ENCODE peak calls at places on chromosome 13, in four cellular contexts. One of them, this sample, is unnamed.

GRCh38 chr13:73367886-73368285 is 309.1 kb downstream of the KLF5 start:
- DNase-seq in adrenal gland: no peak
- DNase-seq in AG04450: no peak
- DNase-seq in CD4-positive, alpha-beta T cell: no peak
- DNase-seq in this sample: no peak

GRCh38 chr13:114212096-114212495 is 22.6 kb upstream of the CDC16 start:
- DNase-seq in adrenal gland: no peak
- DNase-seq in AG04450: no peak
- DNase-seq in CD4-positive, alpha-beta T cell: no peak
- DNase-seq in this sample: no peak

GRCh38 chr13:58960909-58961308 is 1202.8 kb downstream of the DIAPH3 start:
- DNase-seq in AG04450: no peak
- DNase-seq in CD4-positive, alpha-beta T cell: no peak
- DNase-seq in adrenal gland: no peak
- DNase-seq in this sample: no peak

GRCh38 chr13:58625703-58626389 is 994.3 kb downstream of the PCDH17 start:
- DNase-seq in AG04450: no peak
- DNase-seq in adrenal gland: no peak
- DNase-seq in CD4-positive, alpha-beta T cell: no peak
- DNase-seq in this sample: no peak

GRCh38 chr13:112954488-112955270 is 14.3 kb upstream of the MCF2L start:
- DNase-seq in CD4-positive, alpha-beta T cell: no peak
- DNase-seq in adrenal gland: no peak
- DNase-seq in AG04450: no peak
- DNase-seq in this sample: no peak

GRCh38 chr13:79749556-79749955 is 268.6 kb downstream of the NDFIP2 start:
- DNase-seq in CD4-positive, alpha-beta T cell: no peak
- DNase-seq in AG04450: no peak
- DNase-seq in adrenal gland: no peak
- DNase-seq in this sample: no peak

GRCh38 chr13:23433171-23434153 is at the start of gene SACS:
- DNase-seq in AG04450: no peak
- DNase-seq in CD4-positive, alpha-beta T cell: no peak
- DNase-seq in adrenal gland: peak; percentile 61
- DNase-seq in this sample: peak; percentile 48

GRCh38 chr13:48304132-48304876 is 753 bp downstream of the RB1 start:
- DNase-seq in CD4-positive, alpha-beta T cell: peak; percentile 5
- DNase-seq in AG04450: peak; percentile 7
- DNase-seq in adrenal gland: peak; percentile 78
- DNase-seq in this sample: peak; percentile 31

GRCh38 chr13:104011505-104012270 is 945.5 kb upstream of the SLC10A2 start:
- DNase-seq in AG04450: no peak
- DNase-seq in adrenal gland: no peak
- DNase-seq in CD4-positive, alpha-beta T cell: no peak
- DNase-seq in this sample: peak; percentile 33

GRCh38 chr13:42395066-42395821 is 123.3 kb downstream of the AKAP11 start:
- DNase-seq in AG04450: no peak
- DNase-seq in adrenal gland: no peak
- DNase-seq in CD4-positive, alpha-beta T cell: peak; percentile 13
- DNase-seq in this sample: no peak

GRCh38 chr13:23654111-23655110 is 84.2 kb downstream of the TNFRSF19 start:
- DNase-seq in AG04450: no peak
- DNase-seq in CD4-positive, alpha-beta T cell: no peak
- DNase-seq in adrenal gland: no peak
- DNase-seq in this sample: no peak

GRCh38 chr13:38141792-38142191 is 207.9 kb upstream of the UFM1 start:
- DNase-seq in adrenal gland: no peak
- DNase-seq in CD4-positive, alpha-beta T cell: no peak
- DNase-seq in AG04450: no peak
- DNase-seq in this sample: no peak

GRCh38 chr13:101258071-101258470 is 158.2 kb downstream of the NALCN start:
- DNase-seq in adrenal gland: no peak
- DNase-seq in CD4-positive, alpha-beta T cell: no peak
- DNase-seq in AG04450: no peak
- DNase-seq in this sample: peak; percentile 38

GRCh38 chr13:28678809-28679208 is 19.9 kb downstream of the POMP start:
- DNase-seq in adrenal gland: no peak
- DNase-seq in AG04450: no peak
- DNase-seq in CD4-positive, alpha-beta T cell: no peak
- DNase-seq in this sample: no peak
- TF ChIP-seq CTCF in adrenal gland: no peak
- TF ChIP-seq CTCF in AG04450: peak; percentile 12
- TF ChIP-seq CTCF in CD4-positive, alpha-beta T cell: no peak
- TF ChIP-seq CTCF in this sample: no peak

DNA sequence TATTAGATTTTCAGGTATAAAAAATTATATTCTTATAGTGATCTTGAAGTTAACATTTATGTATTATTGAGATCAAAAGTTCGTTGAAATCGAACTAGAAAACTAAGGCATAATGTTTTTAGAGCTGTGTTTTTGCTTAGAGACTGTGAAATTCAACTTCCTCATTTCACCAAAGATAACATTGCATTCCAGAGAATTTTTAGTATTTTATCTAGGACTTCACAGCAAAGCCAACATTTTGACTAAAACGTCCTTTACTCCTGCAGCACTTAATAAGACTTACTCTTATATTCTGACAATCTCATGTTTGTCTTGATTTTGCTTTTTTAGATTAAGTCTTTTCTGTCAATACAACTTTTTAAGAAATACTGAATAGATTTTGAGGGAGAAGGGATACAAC is 4.8 kb downstream of the KCTD4 start:
- DNase-seq in adrenal gland: no peak
- DNase-seq in AG04450: no peak
- DNase-seq in CD4-positive, alpha-beta T cell: no peak
- DNase-seq in this sample: no peak
- TF ChIP-seq CTCF in adrenal gland: no peak
- TF ChIP-seq CTCF in AG04450: no peak
- TF ChIP-seq CTCF in CD4-positive, alpha-beta T cell: no peak
- TF ChIP-seq CTCF in this sample: no peak

GRCh38 chr13:31827707-31828106 is 88.4 kb downstream of the RXFP2 start:
- DNase-seq in CD4-positive, alpha-beta T cell: no peak
- DNase-seq in adrenal gland: no peak
- DNase-seq in AG04450: no peak
- DNase-seq in this sample: no peak

DNA sequence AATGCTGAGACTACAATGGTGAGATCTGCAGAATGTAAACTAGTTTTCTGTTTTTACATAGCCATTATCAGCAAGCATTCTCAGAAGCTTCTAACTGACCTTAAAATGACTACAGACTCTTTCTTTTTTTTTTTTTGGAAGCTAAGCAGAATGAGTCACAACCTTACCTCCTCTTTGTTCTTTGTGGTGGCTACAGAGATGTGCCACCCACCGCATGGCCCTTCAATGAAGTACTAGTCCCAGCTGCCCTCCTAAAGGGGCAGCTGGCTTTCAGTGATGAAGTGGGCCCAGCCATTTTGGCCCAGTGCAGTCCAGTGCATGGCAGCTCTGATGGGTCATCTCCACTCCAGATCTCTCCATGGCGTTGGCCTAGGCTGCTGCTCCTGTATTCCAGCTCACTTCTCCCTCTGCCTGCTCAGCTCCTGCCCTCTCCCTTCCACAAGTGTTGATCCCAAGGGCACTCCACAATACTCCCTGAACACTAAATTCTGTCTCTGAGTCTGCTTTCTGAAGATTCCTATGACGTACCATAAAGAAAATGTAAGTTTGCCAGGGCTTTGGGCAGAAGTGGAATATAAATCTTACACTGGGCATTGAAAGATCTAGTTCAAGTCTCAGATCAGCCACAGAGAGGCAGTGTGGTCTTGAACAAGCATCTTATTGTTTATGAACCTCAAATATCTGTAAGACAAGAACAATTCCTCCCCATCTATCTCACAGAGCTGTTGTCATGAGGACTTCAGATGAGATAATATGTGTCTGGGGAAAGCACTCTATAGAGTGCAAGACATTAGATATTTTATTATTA is 85.6 kb downstream of the RXFP2 start:
- DNase-seq in AG04450: no peak
- DNase-seq in CD4-positive, alpha-beta T cell: no peak
- DNase-seq in adrenal gland: no peak
- DNase-seq in this sample: no peak
- TF ChIP-seq CTCF in AG04450: peak; percentile 18
- TF ChIP-seq CTCF in CD4-positive, alpha-beta T cell: peak; percentile 17
- TF ChIP-seq CTCF in adrenal gland: no peak
- TF ChIP-seq CTCF in this sample: no peak

GRCh38 chr13:64057372-64058020 is 2641.8 kb upstream of the PCDH20 start:
- DNase-seq in adrenal gland: no peak
- DNase-seq in AG04450: no peak
- DNase-seq in CD4-positive, alpha-beta T cell: no peak
- DNase-seq in this sample: no peak

GRCh38 chr13:64051278-64051677 is 2635.6 kb upstream of the PCDH20 start:
- DNase-seq in adrenal gland: no peak
- DNase-seq in CD4-positive, alpha-beta T cell: no peak
- DNase-seq in AG04450: no peak
- DNase-seq in this sample: no peak

GRCh38 chr13:64054306-64054705 is 2638.7 kb upstream of the PCDH20 start:
- DNase-seq in adrenal gland: no peak
- DNase-seq in AG04450: no peak
- DNase-seq in CD4-positive, alpha-beta T cell: no peak
- DNase-seq in this sample: no peak

DNA sequence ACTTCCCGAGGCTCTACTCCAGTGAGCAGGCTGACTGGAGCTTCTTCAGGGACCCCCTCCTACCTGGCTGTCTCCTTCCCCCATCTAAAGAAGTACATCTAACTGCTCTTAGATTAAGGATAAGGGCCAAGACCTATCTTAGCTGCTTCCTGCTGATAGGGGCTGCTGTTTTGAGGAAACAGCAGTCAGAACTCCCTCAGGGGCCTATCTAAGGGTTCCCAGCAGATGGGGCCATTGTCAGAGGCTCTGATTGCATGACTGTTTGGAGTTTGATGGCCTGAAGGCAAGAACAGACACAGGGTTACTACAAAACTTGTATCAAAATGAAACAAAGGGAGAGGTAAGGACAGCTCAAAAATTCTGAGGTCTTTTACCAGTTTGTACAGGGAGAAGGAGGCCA is 2636.9 kb upstream of the PCDH20 start:
- DNase-seq in adrenal gland: no peak
- DNase-seq in CD4-positive, alpha-beta T cell: no peak
- DNase-seq in AG04450: no peak
- DNase-seq in this sample: no peak
- TF ChIP-seq CTCF in adrenal gland: no peak
- TF ChIP-seq CTCF in CD4-positive, alpha-beta T cell: no peak
- TF ChIP-seq CTCF in AG04450: no peak
- TF ChIP-seq CTCF in this sample: no peak

GRCh38 chr13:90591927-90592268 is 755.6 kb upstream of the MIR17HG start:
- DNase-seq in adrenal gland: no peak
- DNase-seq in CD4-positive, alpha-beta T cell: no peak
- DNase-seq in AG04450: no peak
- DNase-seq in this sample: no peak

GRCh38 chr13:90594694-90595093 is 752.8 kb upstream of the MIR17HG start:
- DNase-seq in AG04450: no peak
- DNase-seq in adrenal gland: no peak
- DNase-seq in CD4-positive, alpha-beta T cell: no peak
- DNase-seq in this sample: no peak

GRCh38 chr13:90592943-90593342 is 754.5 kb upstream of the MIR17HG start:
- DNase-seq in CD4-positive, alpha-beta T cell: no peak
- DNase-seq in AG04450: no peak
- DNase-seq in adrenal gland: no peak
- DNase-seq in this sample: no peak

GRCh38 chr13:90591260-90591926 is 756.1 kb upstream of the MIR17HG start:
- DNase-seq in CD4-positive, alpha-beta T cell: no peak
- DNase-seq in AG04450: no peak
- DNase-seq in adrenal gland: no peak
- DNase-seq in this sample: no peak
- TF ChIP-seq CTCF in CD4-positive, alpha-beta T cell: no peak
- TF ChIP-seq CTCF in AG04450: no peak
- TF ChIP-seq CTCF in adrenal gland: no peak
- TF ChIP-seq CTCF in this sample: no peak

GRCh38 chr13:64078480-64078936 is 2662.9 kb upstream of the PCDH20 start:
- DNase-seq in AG04450: no peak
- DNase-seq in CD4-positive, alpha-beta T cell: no peak
- DNase-seq in adrenal gland: no peak
- DNase-seq in this sample: no peak
- TF ChIP-seq CTCF in AG04450: no peak
- TF ChIP-seq CTCF in CD4-positive, alpha-beta T cell: no peak
- TF ChIP-seq CTCF in adrenal gland: no peak
- TF ChIP-seq CTCF in this sample: no peak

DNA sequence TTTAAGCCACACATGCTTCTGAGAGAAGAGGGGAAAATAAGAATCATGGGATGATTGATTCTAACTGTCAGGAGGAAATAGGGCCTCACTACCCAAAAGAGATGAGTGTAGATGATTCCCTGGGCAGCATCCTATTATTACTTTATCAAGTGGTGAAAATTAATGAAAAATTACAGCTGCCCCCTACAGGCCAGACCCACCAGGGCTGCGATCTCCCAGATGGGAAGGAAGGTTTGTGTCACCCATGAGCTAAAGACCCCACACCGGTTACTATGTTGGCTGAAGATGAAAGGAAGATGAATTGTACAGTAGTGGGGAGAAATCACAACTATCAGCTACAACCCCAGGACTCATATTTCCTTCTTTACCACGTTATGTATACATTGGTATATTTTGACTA is 49.5 kb downstream of the RFC3 start:
- DNase-seq in adrenal gland: no peak
- DNase-seq in AG04450: no peak
- DNase-seq in CD4-positive, alpha-beta T cell: no peak
- DNase-seq in this sample: no peak
- TF ChIP-seq CTCF in adrenal gland: no peak
- TF ChIP-seq CTCF in AG04450: peak; percentile 19
- TF ChIP-seq CTCF in CD4-positive, alpha-beta T cell: no peak
- TF ChIP-seq CTCF in this sample: no peak

GRCh38 chr13:29802621-29803020 is 47.8 kb downstream of the UBL3 start:
- DNase-seq in adrenal gland: no peak
- DNase-seq in CD4-positive, alpha-beta T cell: no peak
- DNase-seq in AG04450: no peak
- DNase-seq in this sample: no peak

GRCh38 chr13:29803221-29803620 is 47.2 kb downstream of the UBL3 start:
- DNase-seq in CD4-positive, alpha-beta T cell: no peak
- DNase-seq in adrenal gland: no peak
- DNase-seq in AG04450: no peak
- DNase-seq in this sample: no peak

GRCh38 chr13:29800687-29801086 is 49.7 kb downstream of the UBL3 start:
- DNase-seq in AG04450: no peak
- DNase-seq in adrenal gland: no peak
- DNase-seq in CD4-positive, alpha-beta T cell: no peak
- DNase-seq in this sample: no peak

GRCh38 chr13:29801102-29801501 is 49.3 kb downstream of the UBL3 start:
- DNase-seq in CD4-positive, alpha-beta T cell: no peak
- DNase-seq in adrenal gland: no peak
- DNase-seq in AG04450: no peak
- DNase-seq in this sample: no peak

GRCh38 chr13:29801737-29802305 is 48.6 kb downstream of the UBL3 start:
- DNase-seq in AG04450: no peak
- DNase-seq in adrenal gland: no peak
- DNase-seq in CD4-positive, alpha-beta T cell: no peak
- DNase-seq in this sample: no peak
- TF ChIP-seq CTCF in AG04450: peak; percentile 5
- TF ChIP-seq CTCF in adrenal gland: no peak
- TF ChIP-seq CTCF in CD4-positive, alpha-beta T cell: no peak
- TF ChIP-seq CTCF in this sample: no peak

GRCh38 chr13:77698211-77699058 is 948 bp downstream of the SLAIN1 start:
- DNase-seq in adrenal gland: peak; percentile 60
- DNase-seq in CD4-positive, alpha-beta T cell: peak; percentile 51
- DNase-seq in AG04450: no peak
- DNase-seq in this sample: peak; percentile 70
- TF ChIP-seq CTCF in adrenal gland: no peak
- TF ChIP-seq CTCF in CD4-positive, alpha-beta T cell: no peak
- TF ChIP-seq CTCF in AG04450: no peak
- TF ChIP-seq CTCF in this sample: no peak